ENCODE peak calls at places on chromosomes 4 and X, in six cellular contexts. H is colonic mucosa, O is foreskin fibroblast, Y is brain microvascular endothelial cell, K is bronchial epithelial cell, N is astrocyte of the spinal cord. A is an unnamed sample.

GRCh38 chr4:113094802-113095201 is 45.3 kb downstream of the ANK2 start:
- DNase-seq in O (peak; percentile 11), H (no peak), Y (no peak), K (peak; percentile 29), N (peak; percentile 40), A (no peak)

GRCh38 chrX:45479196-45479834 is 278.6 kb upstream of the DIPK2B start:
- DNase-seq in O (peak; percentile 76), N (peak; percentile 93), H (no peak), K (peak; percentile 86), Y (peak; percentile 75), A (no peak)

GRCh38 chrX:120769576-120770341 is 105.9 kb downstream of the CT47B1 start:
- DNase-seq in Y (peak; percentile 22), N (peak; percentile 66), O (peak; percentile 68), K (peak; percentile 73), H (no peak), A (no peak)

GRCh38 chr4:87423313-87424031 is 1.1 kb downstream of the NUDT9 start:
- DNase-seq in N (peak; percentile 14), O (no peak), K (peak; percentile 21), Y (no peak), H (no peak), A (no peak)

GRCh38 chr4:153393397-153393796 is 48.9 kb downstream of the MND1 start:
- DNase-seq in N (peak; percentile 61), H (no peak), O (peak; percentile 67), K (peak; percentile 65), Y (peak; percentile 64), A (peak; percentile 13)

GRCh38 chrX:119757979-119758681 is at the start of gene SOWAHD:
- DNase-seq in Y (no peak), N (no peak), H (peak; percentile 78), O (no peak), K (peak; percentile 6), A (no peak)

GRCh38 chrX:21802054-21802660 is 37.3 kb upstream of the MBTPS2 start:
- DNase-seq in Y (no peak), K (no peak), O (no peak), H (no peak), N (no peak), A (no peak)

GRCh38 chrX:148282504-148282903 is 217.9 kb upstream of the AFF2 start:
- DNase-seq in N (no peak), Y (no peak), K (no peak), O (no peak), H (no peak), A (no peak)

GRCh38 chr4:94452476-94453300 is 946 bp downstream of the PDLIM5 start:
- DNase-seq in O (peak; percentile 82), K (peak; percentile 85), H (peak; percentile 93), Y (peak; percentile 63), N (peak; percentile 89), A (peak; percentile 53)

DNA sequence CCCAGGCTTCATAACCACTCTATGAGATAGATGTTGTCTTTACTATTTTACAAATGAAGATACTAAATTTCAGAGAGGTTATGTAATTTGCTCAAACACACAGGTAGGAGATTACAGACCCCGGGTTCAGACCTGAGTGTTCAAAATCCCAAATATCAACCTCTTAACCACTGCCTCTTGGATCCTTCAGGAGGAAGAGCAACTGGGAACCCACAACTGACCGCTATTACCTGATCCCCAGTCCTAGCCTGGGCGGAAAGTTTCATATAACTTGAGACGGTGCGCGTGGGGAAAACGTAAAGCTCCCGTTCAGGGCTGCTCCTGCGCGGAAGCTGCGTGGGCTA is 8.9 kb upstream of the PRDM8 start:
- DNase-seq in O (no peak), Y (no peak), N (no peak), H (no peak), K (no peak), A (no peak)
- H3K4me3 ChIP-seq in O (no peak overlapping the region), Y (no peak overlapping the region), N (no peak overlapping the region), H (no peak overlapping the region), K (no peak overlapping the region), A (no peak overlapping the region)

DNA sequence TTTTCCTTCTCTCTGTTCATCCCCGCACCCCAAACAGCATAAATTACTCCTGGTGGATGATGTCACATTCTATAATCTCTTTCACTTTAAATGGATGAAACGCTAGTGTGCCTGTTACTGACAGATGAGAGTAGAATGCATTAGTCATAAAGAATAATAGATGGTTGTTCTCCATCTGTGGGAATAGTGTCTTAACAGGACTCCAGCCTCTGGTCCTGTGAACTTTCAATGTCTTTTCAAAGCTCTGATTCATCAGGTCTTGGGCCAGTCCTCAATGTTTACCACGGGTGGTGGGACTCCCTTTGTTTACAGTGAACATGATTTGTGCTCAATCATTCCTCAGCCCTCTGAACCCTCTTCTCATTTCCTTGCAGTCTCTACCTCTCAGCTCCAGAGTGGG is 182.6 kb downstream of the GABRB1 start:
- DNase-seq in H (no peak), Y (peak; percentile 97), O (peak; percentile 70), K (peak; percentile 66), N (peak; percentile 95), A (no peak)
- H3K4me3 ChIP-seq in H (no peak overlapping the region), Y (no peak overlapping the region), O (no peak overlapping the region), K (no peak overlapping the region), N (no peak overlapping the region), A (no peak overlapping the region)

GRCh38 chr4:101983835-101984234 is 193.3 kb downstream of the BANK1 start:
- DNase-seq in K (no peak), O (no peak), Y (no peak), H (no peak), N (no peak), A (no peak)
- H3K4me3 ChIP-seq in K (no peak overlapping the region), O (no peak overlapping the region), Y (no peak overlapping the region), H (no peak overlapping the region), N (no peak overlapping the region), A (no peak overlapping the region)

GRCh38 chrX:131747173-131747572 is 203.3 kb downstream of the OR13H1 start:
- DNase-seq in O (no peak), Y (peak; percentile 70), N (peak; percentile 89), K (no peak), H (peak; percentile 85), A (no peak)
- H3K4me3 ChIP-seq in O (no peak overlapping the region), Y (peak overlapping the region; percentile 67), N (peak overlapping the region; percentile 52), K (no peak overlapping the region), H (peak overlapping the region; percentile 43), A (no peak overlapping the region)

GRCh38 chr4:184448828-184449227 is 25.5 kb downstream of the IRF2 start:
- DNase-seq in K (no peak), H (no peak), N (peak; percentile 76), O (peak; percentile 50), Y (peak; percentile 70), A (no peak)
- H3K4me3 ChIP-seq in K (no peak overlapping the region), H (peak overlapping the region; percentile 20), N (peak overlapping the region; percentile 41), O (peak overlapping the region; percentile 32), Y (peak overlapping the region; percentile 27), A (peak overlapping the region; percentile 58)

DNA sequence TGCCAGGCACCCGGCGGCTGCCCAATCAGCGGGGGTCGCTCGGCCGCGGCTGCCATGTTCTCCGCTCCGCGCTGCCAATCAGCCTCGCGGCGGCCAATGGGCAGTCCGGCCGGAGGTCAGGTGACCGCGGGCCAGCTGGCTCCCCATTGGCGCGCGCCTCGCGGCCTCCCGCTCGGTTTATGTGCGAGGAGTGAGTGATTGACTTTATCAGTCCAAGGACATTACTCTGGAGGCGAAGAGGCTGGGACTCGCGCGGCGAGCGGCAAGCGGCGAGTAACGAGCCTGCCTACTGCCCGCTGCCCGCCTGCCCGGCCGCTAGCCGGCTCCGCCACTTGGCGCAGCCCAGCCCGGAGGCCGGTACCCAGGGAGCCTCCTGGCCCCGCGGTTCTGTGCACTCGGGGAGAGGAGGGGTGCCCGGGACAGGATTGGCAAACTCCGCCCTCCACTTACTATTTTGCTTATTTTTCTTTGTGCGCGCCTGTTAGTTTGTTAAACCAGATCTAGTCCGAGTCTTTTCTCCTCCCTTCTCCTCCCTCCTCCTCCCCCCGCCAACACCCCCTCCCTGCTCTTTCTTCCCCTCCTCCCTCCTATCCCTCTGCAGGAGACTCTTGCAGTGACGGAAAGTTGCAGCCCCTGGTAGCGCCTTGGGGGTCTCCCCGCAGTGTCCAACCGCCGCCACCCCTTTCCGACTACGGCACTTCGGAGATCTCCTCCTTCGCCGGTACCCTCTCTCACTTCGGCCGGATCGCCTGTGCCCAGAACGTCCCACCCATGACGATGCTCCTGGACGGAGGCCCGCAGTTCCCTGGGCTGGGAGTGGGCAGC is at the start of gene ZIC3:
- DNase-seq in O (peak; percentile 6), N (peak; percentile 80), H (peak; percentile 33), K (peak; percentile 4), Y (peak; percentile 3), A (no peak)
- H3K4me3 ChIP-seq in O (peak within 1 kb of the TSS; percentile 22), N (peak within 1 kb of the TSS; percentile 52), H (peak within 1 kb of the TSS; percentile 28), K (peak within 1 kb of the TSS; percentile 26), Y (peak within 1 kb of the TSS; percentile 46), A (peak within 1 kb of the TSS; percentile 74)

GRCh38 chr4:56051049-56051709 is 102.4 kb downstream of the CEP135 start:
- DNase-seq in H (no peak), N (no peak), Y (no peak), O (no peak), K (no peak), A (no peak)
- H3K4me3 ChIP-seq in H (no peak overlapping the region), N (no peak overlapping the region), Y (no peak overlapping the region), O (no peak overlapping the region), K (no peak overlapping the region), A (no peak overlapping the region)